ENCODE peak calls at places on chromosome 5, in nine cellular contexts. T, Z, G, X, Q, H, F, D and I are unnamed samples.

GRCh38 chr5:143673676-143674468 is 138.1 kb upstream of the HMHB1 start:
- DNase-seq in T (no peak), Z (no peak), G (no peak), X (no peak), Q (no peak), H (no peak), F (no peak), D (no peak), I (no peak)

GRCh38 chr5:147406636-147407035 is 103.2 kb downstream of the DPYSL3 start:
- DNase-seq in T (no peak), Z (no peak), G (no peak), X (no peak), Q (no peak), H (no peak), F (no peak), D (no peak), I (no peak)

GRCh38 chr5:136192015-136192525 is 892 bp downstream of the SMIM32 start:
- DNase-seq in T (no peak), Z (no peak), G (no peak), X (no peak), Q (no peak), H (no peak), F (peak; percentile 28), D (no peak), I (no peak)

GRCh38 chr5:87300744-87301143 is 33.1 kb downstream of the RASA1 start:
- DNase-seq in T (peak; percentile 71), Z (no peak), G (no peak), X (no peak), Q (no peak), H (peak; percentile 83), F (no peak), D (no peak), I (no peak)

GRCh38 chr5:83632874-83633273 is 87.8 kb downstream of the HAPLN1 start:
- DNase-seq in T (peak; percentile 20), Z (no peak), G (no peak), X (no peak), Q (no peak), H (no peak), F (no peak), D (no peak), I (no peak)

GRCh38 chr5:12392246-12392645 is 488.0 kb upstream of the CTNND2 start:
- DNase-seq in T (no peak), Z (no peak), G (no peak), X (no peak), Q (no peak), H (no peak), F (no peak), D (no peak), I (no peak)

GRCh38 chr5:91280942-91281269 is 102.2 kb downstream of the ARRDC3 start:
- DNase-seq in T (no peak), Z (no peak), G (no peak), X (no peak), Q (no peak), H (no peak), F (no peak), D (no peak), I (no peak)

GRCh38 chr5:7394889-7395431 is 978 bp upstream of the ADCY2 start:
- DNase-seq in T (no peak), Z (no peak), G (peak; percentile 51), X (peak; percentile 40), Q (no peak), H (no peak), F (no peak), D (no peak), I (no peak)

GRCh38 chr5:137751869-137752491 is 2.2 kb downstream of the HNRNPA0 start:
- DNase-seq in T (no peak), Z (no peak), G (no peak), X (no peak), Q (peak; percentile 49), H (peak; percentile 77), F (no peak), D (peak; percentile 67), I (peak; percentile 70)

GRCh38 chr5:18699681-18700080 is 1065.4 kb downstream of the TAF11L14 start:
- DNase-seq in T (no peak), Z (no peak), G (no peak), X (no peak), Q (no peak), H (no peak), F (no peak), D (no peak), I (no peak)

GRCh38 chr5:116626272-116626723 is 51.7 kb upstream of the SEMA6A start:
- DNase-seq in T (no peak), Z (peak; percentile 32), G (peak; percentile 51), X (peak; percentile 89), Q (peak; percentile 66), H (peak; percentile 88), F (no peak), D (peak; percentile 88), I (no peak)

GRCh38 chr5:65970481-65971367 is 44.3 kb downstream of the ERBIN start:
- DNase-seq in T (no peak), Z (no peak), G (no peak), X (no peak), Q (peak; percentile 68), H (no peak), F (peak; percentile 32), D (no peak), I (no peak)

GRCh38 chr5:142298789-142299188 is 26.0 kb downstream of the SPRY4 start:
- DNase-seq in T (no peak), Z (no peak), G (no peak), X (no peak), Q (no peak), H (no peak), F (no peak), D (no peak), I (no peak)

GRCh38 chr5:147685991-147686390 is 96.5 kb downstream of the JAKMIP2 start:
- DNase-seq in T (no peak), Z (no peak), G (no peak), X (no peak), Q (no peak), H (no peak), F (no peak), D (peak; percentile 23), I (no peak)

GRCh38 chr5:72067682-72068470 is 39.4 kb upstream of the MAP1B start:
- DNase-seq in T (peak; percentile 62), Z (peak; percentile 2), G (no peak), X (no peak), Q (no peak), H (peak; percentile 80), F (no peak), D (no peak), I (no peak)

GRCh38 chr5:141793881-141794280 is 84.3 kb downstream of the PCDH1 start:
- DNase-seq in T (no peak), Z (no peak), G (no peak), X (no peak), Q (no peak), H (no peak), F (no peak), D (no peak), I (no peak)

GRCh38 chr5:143933434-143933833 is 121.5 kb downstream of the HMHB1 start:
- DNase-seq in T (no peak), Z (no peak), G (no peak), X (no peak), Q (no peak), H (no peak), F (no peak), D (no peak), I (no peak)

GRCh38 chr5:38724301-38725030 is 121.3 kb upstream of the OSMR start:
- DNase-seq in T (peak; percentile 33), Z (no peak), G (no peak), X (no peak), Q (no peak), H (no peak), F (no peak), D (no peak), I (no peak)

GRCh38 chr5:157710887-157711286 is 20.3 kb upstream of the THG1L start:
- DNase-seq in T (no peak), Z (no peak), G (no peak), X (no peak), Q (no peak), H (no peak), F (no peak), D (no peak), I (no peak)

GRCh38 chr5:57499262-57500050 is 16.8 kb upstream of the ACTBL2 start:
- DNase-seq in T (no peak), Z (no peak), G (no peak), X (no peak), Q (peak; percentile 58), H (peak; percentile 70), F (peak; percentile 35), D (peak; percentile 84), I (no peak)

GRCh38 chr5:120605325-120606079 is 141.4 kb downstream of the PRR16 start:
- DNase-seq in T (no peak), Z (no peak), G (no peak), X (no peak), Q (no peak), H (no peak), F (no peak), D (no peak), I (no peak)

GRCh38 chr5:151651997-151652645 is 34.6 kb downstream of the SPARC start:
- DNase-seq in T (peak; percentile 87), Z (peak; percentile 16), G (peak; percentile 79), X (peak; percentile 85), Q (peak; percentile 79), H (peak; percentile 69), F (no peak), D (peak; percentile 53), I (peak; percentile 62)

GRCh38 chr5:173468821-173469251 is 140.6 kb upstream of the STC2 start:
- DNase-seq in T (no peak), Z (no peak), G (no peak), X (no peak), Q (no peak), H (no peak), F (no peak), D (no peak), I (no peak)

GRCh38 chr5:137995747-137996123 is 37.1 kb downstream of the FAM13B start:
- DNase-seq in T (no peak), Z (no peak), G (no peak), X (no peak), Q (no peak), H (no peak), F (no peak), D (no peak), I (no peak)

GRCh38 chr5:109943701-109944235 is 254.0 kb downstream of the MAN2A1 start:
- DNase-seq in T (no peak), Z (no peak), G (no peak), X (no peak), Q (no peak), H (no peak), F (no peak), D (no peak), I (no peak)